ENCODE peak calls at places on chromosomes 16 and 17, in four cellular contexts. G is CD8-positive, alpha-beta T cell; D is fibroblast of the aortic adventitia; J is AG09319. B is an unnamed sample.

GRCh38 chr17:58066409-58066808 is 16.8 kb upstream of the DYNLL2 start:
- DNase-seq in D (no peak), J (no peak), G (no peak), B (no peak)

GRCh38 chr16:21950782-21951521 is 2.2 kb upstream of the UQCRC2 start:
- DNase-seq in D (peak), J (no peak), G (no peak), B (peak)

GRCh38 chr16:16144416-16144815 is 78.9 kb downstream of the ABCC6 start:
- DNase-seq in G (no peak), D (no peak), J (no peak), B (peak)

GRCh38 chr16:56860226-56861020 is 4.6 kb upstream of the SLC12A3 start:
- DNase-seq in D (no peak), J (no peak), G (no peak), B (no peak)

GRCh38 chr17:40069751-40070643 is 7.2 kb downstream of the THRA start:
- DNase-seq in G (peak), D (peak), J (no peak), B (no peak)

GRCh38 chr17:63843387-63844292 is 1.2 kb upstream of the SMARCD2 start:
- DNase-seq in G (no peak), D (peak), J (no peak), B (no peak)

GRCh38 chr17:30263552-30264333 is 28.0 kb downstream of the BLMH start:
- DNase-seq in J (peak), D (peak), G (no peak), B (no peak)

GRCh38 chr17:3512512-3513171 is 36.8 kb downstream of the ASPA start:
- DNase-seq in J (no peak), D (peak), G (no peak), B (no peak)

GRCh38 chr17:38428150-38428642 is at the start of gene ARHGAP23:
- DNase-seq in J (no peak), D (peak), G (no peak), B (no peak)

GRCh38 chr17:5365831-5366230 is 53.6 kb downstream of the NUP88 start:
- DNase-seq in G (no peak), J (no peak), D (no peak), B (peak)

GRCh38 chr16:30068750-30069574 is 3.4 kb downstream of the ALDOA start:
- DNase-seq in D (peak), G (no peak), J (no peak), B (peak)

GRCh38 chr17:2594657-2595085 is 1.2 kb downstream of the PAFAH1B1 start:
- DNase-seq in D (no peak), G (no peak), J (no peak), B (no peak)

GRCh38 chr16:81500833-81501521 is 56.4 kb downstream of the CMIP start:
- DNase-seq in G (no peak), J (no peak), D (peak), B (peak)

GRCh38 chr16:10080031-10080772 is 102.0 kb downstream of the GRIN2A start:
- DNase-seq in D (peak), J (peak), G (no peak), B (peak)

GRCh38 chr17:67600408-67600807 is 117.3 kb upstream of the NOL11 start:
- DNase-seq in J (no peak), D (no peak), G (no peak), B (no peak)

GRCh38 chr17:72501404-72502110 is 380.7 kb downstream of the SOX9 start:
- DNase-seq in D (no peak), J (no peak), G (no peak), B (peak)

GRCh38 chr17:17739388-17740066 is 58.3 kb downstream of the RAI1 start:
- DNase-seq in J (no peak), G (no peak), D (peak), B (peak)

GRCh38 chr16:47016700-47017133 is 43.2 kb upstream of the DNAJA2 start:
- DNase-seq in J (no peak), D (no peak), G (peak), B (no peak)

GRCh38 chr16:70702624-70703023 is 16.8 kb upstream of the MTSS2 start:
- DNase-seq in G (no peak), D (no peak), J (no peak), B (no peak)

GRCh38 chr17:20225162-20226115 is 216.3 kb downstream of the SPECC1 start:
- DNase-seq in G (no peak), J (no peak), D (peak), B (no peak)

GRCh38 chr16:28898266-28898665 is 20.0 kb downstream of the ATP2A1 start:
- DNase-seq in J (no peak), G (no peak), D (no peak), B (no peak)

GRCh38 chr17:28500712-28501379 is 5.3 kb upstream of the FOXN1 start:
- DNase-seq in G (no peak), J (no peak), D (no peak), B (no peak)

GRCh38 chr16:49557070-49557446 is 183.5 kb downstream of the C16orf78 start:
- DNase-seq in G (no peak), J (no peak), D (no peak), B (no peak)

GRCh38 chr17:81993726-81994592 is 16.5 kb downstream of the ASPSCR1 start:
- DNase-seq in J (no peak), G (no peak), D (no peak), B (no peak)

DNA sequence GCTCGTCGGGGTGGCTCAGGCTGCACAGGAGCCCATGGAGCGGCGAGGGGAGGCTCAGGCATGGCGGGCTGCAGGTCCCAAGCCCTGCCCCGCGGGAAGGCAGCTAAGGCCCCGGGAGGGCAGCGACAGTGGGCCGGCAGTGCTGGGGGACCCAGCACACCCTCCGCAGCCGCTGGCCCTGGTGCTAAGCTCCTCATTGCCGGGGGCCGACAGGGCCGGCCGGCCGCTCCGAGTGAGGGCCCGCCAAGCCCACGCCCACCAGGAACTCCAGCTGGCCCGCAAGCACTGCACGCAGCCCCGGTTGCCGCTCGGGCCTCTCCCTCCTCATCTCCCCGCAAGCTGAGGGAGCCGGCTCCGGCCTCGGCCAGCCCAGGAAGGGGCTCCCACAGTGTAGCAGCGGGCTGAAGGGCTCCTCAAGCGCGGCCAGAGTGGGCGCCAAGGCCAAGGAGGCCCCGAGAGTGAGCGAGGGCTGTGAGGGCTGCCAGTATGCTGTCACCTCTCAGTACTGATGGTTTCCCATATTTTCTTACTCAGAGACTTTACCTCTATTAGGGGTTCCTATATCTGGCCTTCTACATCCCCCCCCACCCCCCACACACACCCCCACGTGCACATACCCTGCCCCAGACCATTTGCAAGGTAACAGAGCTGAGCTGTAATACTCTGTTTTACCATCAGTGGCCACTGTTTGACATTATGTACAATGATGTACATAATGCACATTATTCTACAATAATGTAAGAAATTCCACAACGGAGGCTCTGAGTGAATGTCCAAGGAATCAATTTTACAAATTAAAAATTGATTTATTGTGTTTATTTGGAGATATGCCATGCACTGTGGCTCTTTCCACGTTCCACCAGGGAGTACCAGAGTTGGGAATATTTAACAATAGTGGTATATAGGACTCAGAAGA is 3.7 kb upstream of the VAT1L start:
- DNase-seq in G (no peak), D (peak), J (no peak), B (peak)
- TF ChIP-seq CTCF in G (no peak), D (peak), J (no peak), B (peak)

GRCh38 chr16:62208934-62209333 is 172.7 kb upstream of the CDH8 start:
- DNase-seq in G (no peak), J (no peak), D (no peak), B (no peak)

DNA sequence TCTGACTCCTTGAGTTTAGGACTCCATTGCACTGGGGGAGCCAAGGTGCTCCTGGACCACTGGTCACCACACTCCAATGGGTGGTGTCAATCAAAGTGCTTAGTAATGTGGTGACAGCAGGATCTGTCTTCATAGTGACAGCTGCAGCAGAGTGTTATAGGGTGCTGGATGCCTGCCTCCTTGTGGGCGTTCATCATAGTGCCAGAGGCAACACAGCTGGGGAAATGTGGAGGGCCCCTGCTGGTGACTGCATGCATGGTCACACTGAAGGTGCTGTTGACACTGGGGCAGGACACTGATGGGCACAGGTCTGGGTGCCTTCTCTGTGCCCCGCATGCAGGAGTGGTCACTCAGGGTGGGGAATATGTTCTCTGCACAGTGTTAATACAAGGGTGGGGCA is 177.5 kb upstream of the CDH8 start:
- DNase-seq in D (no peak), J (no peak), G (no peak), B (peak)
- TF ChIP-seq CTCF in D (no peak), J (no peak), G (no peak), B (peak)

DNA sequence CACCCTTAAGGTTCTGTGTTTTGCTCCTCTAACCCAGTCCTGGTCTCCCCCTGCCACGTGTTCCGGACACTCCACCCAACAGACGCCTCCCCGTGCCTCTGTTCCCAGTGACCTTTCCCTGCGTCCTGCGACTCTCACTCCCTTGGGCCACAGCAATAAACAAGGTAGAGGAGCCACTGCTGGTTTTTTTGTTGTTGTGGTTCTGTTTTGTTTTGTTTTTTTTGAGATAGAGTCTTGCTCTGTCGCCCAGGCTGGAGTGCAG is 3.7 kb upstream of the NPW start:
- DNase-seq in D (no peak), G (no peak), J (no peak), B (no peak)
- TF ChIP-seq CTCF in D (no peak), G (no peak), J (no peak), B (no peak)

DNA sequence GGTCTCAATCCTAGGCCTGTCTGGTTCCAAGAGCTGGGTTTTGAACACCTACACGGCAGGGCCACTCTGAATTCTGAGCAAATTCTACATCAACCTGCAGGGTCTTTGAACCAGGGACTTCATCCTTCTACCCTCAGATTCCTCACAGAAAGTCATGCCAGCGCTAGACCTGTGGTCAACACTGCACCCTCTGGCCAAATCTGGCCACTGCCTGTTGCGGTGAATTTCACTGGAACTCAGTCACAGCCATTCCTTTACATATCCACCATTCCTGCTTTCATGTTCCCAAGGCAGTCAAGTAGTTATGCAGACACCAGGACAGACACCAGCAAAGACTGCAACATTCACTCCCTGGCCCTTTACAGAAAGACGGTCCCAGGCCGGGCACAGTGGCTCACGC is 144.6 kb downstream of the C16orf95 start:
- DNase-seq in J (no peak), D (no peak), G (no peak), B (no peak)
- TF ChIP-seq CTCF in J (no peak), D (peak), G (no peak), B (no peak)

DNA sequence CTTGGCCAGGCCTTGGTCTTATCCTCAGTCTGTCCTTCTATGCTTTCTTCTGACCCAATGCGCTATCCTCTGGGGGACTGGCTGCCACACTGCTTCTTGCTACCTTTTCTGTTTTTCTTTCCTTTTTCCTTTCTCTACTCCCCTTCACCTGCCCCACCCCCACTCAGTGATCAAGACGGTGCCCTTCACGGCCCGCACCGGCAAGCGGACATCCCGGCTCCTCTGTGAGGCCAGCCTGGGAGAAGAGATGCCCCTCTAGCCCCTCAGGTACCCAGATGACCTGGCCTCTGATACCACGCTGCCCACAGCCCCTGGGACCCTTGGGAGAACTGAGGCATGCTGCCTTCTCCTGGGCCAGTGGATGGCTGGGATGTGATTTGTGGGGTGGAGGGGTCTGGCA is 15.6 kb downstream of the SPATA32 start:
- DNase-seq in D (no peak), J (no peak), G (no peak), B (no peak)
- TF ChIP-seq CTCF in D (no peak), J (no peak), G (no peak), B (no peak)

GRCh38 chr17:31275126-31275525 is 21.9 kb downstream of the OMG start:
- DNase-seq in G (no peak), J (no peak), D (no peak), B (peak)

GRCh38 chr17:31272236-31272635 is 24.8 kb downstream of the OMG start:
- DNase-seq in G (no peak), J (no peak), D (no peak), B (no peak)

GRCh38 chr17:31274252-31274651 is 22.8 kb downstream of the OMG start:
- DNase-seq in D (peak), G (no peak), J (peak), B (peak)

GRCh38 chr17:31272803-31273202 is 24.2 kb downstream of the OMG start:
- DNase-seq in J (no peak), G (no peak), D (no peak), B (no peak)

DNA sequence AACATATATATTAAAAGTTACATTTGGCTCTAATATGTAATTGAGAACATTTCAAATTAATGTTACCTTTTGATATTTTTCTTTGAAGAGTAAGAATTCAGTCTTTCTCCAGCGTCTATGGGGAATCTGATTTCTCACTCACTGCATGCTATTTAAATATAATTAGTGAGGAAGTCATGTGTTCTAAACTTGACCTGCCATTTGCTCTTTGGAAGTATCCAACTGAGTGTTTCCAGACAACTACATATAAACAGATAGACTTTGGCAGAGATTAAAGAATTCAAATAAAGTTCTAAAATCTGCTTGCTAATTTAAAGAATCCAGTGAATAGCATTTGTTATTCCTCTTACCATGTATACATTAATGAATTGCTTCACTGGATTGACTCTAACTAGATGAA is 23.5 kb downstream of the OMG start:
- DNase-seq in D (peak), G (no peak), J (no peak), B (no peak)
- TF ChIP-seq CTCF in D (no peak), G (no peak), J (no peak), B (no peak)